ENCODE peak calls at places on chromosome 6, in six cellular contexts. K, E, G, N, I and C are unnamed samples.

GRCh38 chr6:6390849-6391602 is 70.6 kb upstream of the F13A1 start:
- DNase-seq in G (no peak), I (no peak), N (no peak), K (no peak), E (no peak), C (no peak)

GRCh38 chr6:108651781-108652227 is 91.1 kb downstream of the FOXO3 start:
- DNase-seq in G (no peak), I (no peak), N (no peak), K (peak), E (no peak), C (peak)

GRCh38 chr6:17847203-17847602 is 140.2 kb downstream of the KIF13A start:
- DNase-seq in I (no peak), G (no peak), E (no peak), N (no peak), K (no peak), C (no peak)

GRCh38 chr6:36659271-36659670 is 19.2 kb upstream of the CDKN1A start:
- DNase-seq in I (no peak), K (peak), N (no peak), E (no peak), G (no peak), C (peak)

GRCh38 chr6:164911151-164911550 is 398.3 kb downstream of the C6orf118 start:
- DNase-seq in N (no peak), I (no peak), K (no peak), E (no peak), G (no peak), C (no peak)

GRCh38 chr6:79466222-79466834 is 70.9 kb downstream of the LCA5 start:
- DNase-seq in K (peak), E (no peak), G (no peak), N (peak), I (peak), C (peak)

GRCh38 chr6:43972915-43973304 is 154.3 kb downstream of the MRPL14 start:
- DNase-seq in K (peak), G (peak), N (no peak), I (no peak), E (no peak), C (peak)

GRCh38 chr6:1240766-1241165 is 71.1 kb upstream of the FOXQ1 start:
- DNase-seq in I (no peak), N (no peak), E (no peak), K (peak), G (no peak), C (no peak)

GRCh38 chr6:135196739-135197510 is 15.8 kb downstream of the MYB start:
- DNase-seq in K (no peak), N (no peak), I (no peak), E (no peak), G (no peak), C (no peak)

GRCh38 chr6:43723737-43724295 is 36.2 kb upstream of the MRPS18A start:
- DNase-seq in E (peak), K (peak), N (peak), G (peak), I (peak), C (peak)

GRCh38 chr6:13076575-13076974 is 251.8 kb downstream of the TBC1D7 start:
- DNase-seq in E (no peak), N (no peak), G (no peak), I (peak), K (no peak), C (no peak)

GRCh38 chr6:113856571-113857564 is at the start of gene MARCKS:
- DNase-seq in G (peak), N (peak), E (no peak), I (peak), K (peak), C (peak)

GRCh38 chr6:29989211-29989610 is 46.9 kb downstream of the HLA-A start:
- DNase-seq in I (no peak), N (no peak), E (no peak), K (no peak), G (no peak), C (peak)

GRCh38 chr6:137365648-137366047 is 128.5 kb downstream of the OLIG3 start:
- DNase-seq in N (peak), I (no peak), E (no peak), K (no peak), G (no peak), C (no peak)

GRCh38 chr6:34246249-34246562 is 2.6 kb downstream of the SMIM29 start:
- DNase-seq in K (no peak), G (no peak), N (no peak), I (no peak), E (no peak), C (no peak)

GRCh38 chr6:30075094-30075986 is at the start of gene RNF39:
- DNase-seq in I (no peak), G (no peak), K (no peak), E (no peak), N (no peak), C (no peak)

GRCh38 chr6:6131492-6132109 is 124.9 kb upstream of the NRN1 start:
- DNase-seq in I (peak), G (peak), E (peak), K (no peak), N (peak), C (no peak)

GRCh38 chr6:131876545-131876944 is 68.7 kb downstream of the ENPP1 start:
- DNase-seq in K (no peak), G (no peak), E (no peak), N (no peak), I (no peak), C (no peak)
- H2BK15ac ChIP-seq in K (no peak), G (no peak), E (no peak), N (no peak), I (no peak), C (no peak)

DNA sequence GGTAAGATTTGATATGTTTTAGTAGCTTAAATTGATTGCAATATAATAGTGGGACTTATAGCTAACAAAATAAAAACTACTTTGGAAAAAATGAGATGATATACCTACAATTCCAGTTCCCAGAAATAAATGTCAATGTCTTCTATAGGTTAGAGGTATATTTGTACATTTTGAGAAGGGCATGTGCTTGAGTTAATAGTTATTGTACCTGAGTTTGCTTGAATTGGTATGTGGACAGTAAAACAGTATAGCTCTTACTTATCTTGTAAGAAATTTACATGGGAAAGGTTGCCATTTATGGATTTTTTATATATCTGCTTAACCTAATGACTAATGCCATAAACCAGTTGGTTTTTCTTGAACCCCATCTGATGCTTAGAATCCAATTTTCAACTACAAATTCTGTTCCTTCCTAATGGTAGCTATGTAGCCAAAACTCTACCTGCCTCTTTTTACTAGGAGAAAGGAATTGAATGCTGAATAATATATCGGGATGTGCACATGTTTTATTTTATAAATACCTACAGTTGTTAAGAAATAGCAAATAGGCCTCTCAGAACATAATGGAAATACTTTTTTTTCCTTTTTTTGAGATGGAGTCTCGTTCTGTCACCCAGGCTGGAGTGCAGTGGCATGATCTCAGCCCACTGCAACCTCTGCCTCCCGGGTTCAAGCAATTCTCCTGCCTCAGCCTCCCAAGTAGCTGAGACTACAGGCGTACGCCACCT is 4.9 kb downstream of the LOC128125822 start:
- DNase-seq in G (no peak), I (no peak), K (no peak), E (no peak), N (no peak), C (no peak)
- H2BK15ac ChIP-seq in G (no peak), I (no peak), K (no peak), E (no peak), N (no peak), C (no peak)

GRCh38 chr6:122620902-122621301 is 10.7 kb downstream of the PKIB start:
- DNase-seq in E (no peak), K (peak), G (no peak), N (no peak), I (no peak), C (peak)
- H2BK15ac ChIP-seq in E (no peak), K (no peak), G (no peak), N (no peak), I (no peak), C (no peak)

GRCh38 chr6:93801101-93801847 is 381.9 kb upstream of the EPHA7 start:
- DNase-seq in I (peak), E (no peak), G (peak), K (no peak), N (no peak), C (no peak)

GRCh38 chr6:93794161-93794560 is 374.8 kb upstream of the EPHA7 start:
- DNase-seq in E (no peak), I (no peak), G (no peak), K (no peak), N (no peak), C (no peak)

DNA sequence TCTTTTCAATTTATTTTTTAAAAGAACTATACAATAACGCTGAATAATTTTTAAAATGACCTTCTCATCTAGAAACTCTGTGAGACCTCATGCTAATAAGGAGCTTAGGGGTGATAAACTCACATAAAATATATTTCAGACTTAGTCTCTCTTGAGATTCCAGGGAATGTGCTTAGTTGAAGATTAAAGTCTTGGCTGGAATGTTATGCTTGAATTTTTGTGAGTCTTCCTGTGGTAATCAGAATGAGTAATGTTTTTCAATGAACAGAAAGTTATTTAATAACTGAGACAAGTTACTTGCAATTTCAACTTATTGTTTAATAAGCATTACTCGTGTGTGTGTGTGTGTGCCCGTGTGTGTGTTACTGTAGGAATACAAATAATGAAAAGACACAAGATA is 379.9 kb upstream of the EPHA7 start:
- DNase-seq in K (no peak), E (no peak), G (no peak), N (no peak), I (no peak), C (no peak)
- H2BK15ac ChIP-seq in K (no peak), E (no peak), G (no peak), N (no peak), I (no peak), C (no peak)

GRCh38 chr6:147728903-147729302 is 220.4 kb downstream of the SAMD5 start:
- DNase-seq in G (no peak), N (no peak), K (no peak), I (no peak), E (no peak), C (no peak)

GRCh38 chr6:147724454-147724853 is 216.0 kb downstream of the SAMD5 start:
- DNase-seq in N (no peak), G (no peak), I (peak), K (no peak), E (no peak), C (no peak)

DNA sequence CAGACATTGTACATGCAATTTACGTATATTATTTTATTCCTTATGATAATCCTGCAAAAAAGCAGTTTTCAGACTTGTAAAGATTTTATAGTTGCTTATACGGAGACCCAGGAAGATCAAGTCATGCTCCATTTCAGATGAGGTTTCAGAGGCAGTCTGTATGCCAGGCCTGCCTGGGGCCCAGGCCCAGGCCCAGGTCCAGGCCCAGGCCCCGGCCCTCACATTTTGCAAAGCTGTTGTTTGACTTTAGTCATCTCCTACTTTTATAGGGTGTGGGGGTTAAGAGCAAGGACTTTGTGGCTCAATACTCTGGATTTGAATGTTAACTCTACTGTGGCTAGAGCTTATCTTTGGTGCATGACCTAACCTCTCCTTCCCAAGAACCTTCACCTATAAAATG is 217.9 kb downstream of the SAMD5 start:
- DNase-seq in E (no peak), G (no peak), N (no peak), K (no peak), I (no peak), C (no peak)
- H2BK15ac ChIP-seq in E (no peak), G (no peak), N (no peak), K (no peak), I (no peak), C (no peak)

GRCh38 chr6:167550936-167551633 is 226.2 kb downstream of the TTLL2 start:
- DNase-seq in N (no peak), E (no peak), I (no peak), G (no peak), K (no peak), C (no peak)
- H2BK15ac ChIP-seq in N (peak), E (no peak), I (no peak), G (no peak), K (no peak), C (no peak)